ENCODE peak calls at places on chromosomes 1 and 21, in seven cellular contexts. R is activated T-cell treated with anti-CD3 and anti-CD28 coated beads, Interleukin-2, amount 50 U/mL, for 72 hours; G is posterior cingulate gyrus; Y is H7; H is activated CD8-positive, alpha-beta memory T cell treated with anti-CD3 and anti-CD28 coated beads, Interleukin-2, amount 10 ng/mL, durations not matched to agents 7 days and 5 days; X is HT1080; S is coronary artery. I is an unnamed sample.

GRCh38 chr21:32565856-32566465 is 19.4 kb downstream of the TCP10L start:
- DNase-seq in R (no peak), G (no peak), Y (no peak), H (no peak), X (no peak), S (no peak), I (no peak)

GRCh38 chr1:110172001-110172400 is 21.7 kb downstream of the SLC6A17 start:
- DNase-seq in R (no peak), G (no peak), Y (no peak), H (no peak), X (no peak), S (no peak), I (no peak)

GRCh38 chr1:169129109-169129789 is 22.8 kb downstream of the ATP1B1 start:
- DNase-seq in R (no peak), G (no peak), Y (no peak), H (no peak), X (no peak), S (no peak), I (no peak)

GRCh38 chr1:84619383-84620093 is 45.3 kb upstream of the CTBS start:
- DNase-seq in R (peak), G (no peak), Y (no peak), H (no peak), X (peak), S (no peak), I (no peak)

GRCh38 chr1:17215545-17215890 is 10.6 kb downstream of the PADI1 start:
- DNase-seq in R (no peak), G (no peak), Y (no peak), H (no peak), X (peak), S (no peak), I (no peak)

GRCh38 chr1:17136936-17137335 is 17.7 kb upstream of the PADI2 start:
- DNase-seq in R (no peak), G (no peak), Y (no peak), H (no peak), X (no peak), S (no peak), I (no peak)

GRCh38 chr1:229557214-229557850 is 1.2 kb downstream of the ABCB10 start:
- DNase-seq in R (peak), G (no peak), Y (no peak), H (peak), X (no peak), S (no peak), I (no peak)

GRCh38 chr1:3457910-3458621 is 3.6 kb downstream of the ARHGEF16 start:
- DNase-seq in R (no peak), G (no peak), Y (no peak), H (no peak), X (no peak), S (no peak), I (no peak)

GRCh38 chr21:41961282-41961701 is 7.5 kb upstream of the C2CD2 start:
- DNase-seq in R (no peak), G (no peak), Y (peak), H (no peak), X (peak), S (no peak), I (no peak)

GRCh38 chr1:232600430-232601258 is 29.3 kb downstream of the SIPA1L2 start:
- DNase-seq in R (no peak), G (no peak), Y (peak), H (no peak), X (no peak), S (no peak), I (no peak)

GRCh38 chr1:221712198-221712684 is 29.6 kb downstream of the DUSP10 start:
- DNase-seq in R (peak), G (no peak), Y (no peak), H (peak), X (peak), S (no peak), I (no peak)

GRCh38 chr1:232766224-232766890 is 38.9 kb upstream of the MAP10 start:
- DNase-seq in R (no peak), G (no peak), Y (no peak), H (no peak), X (no peak), S (no peak), I (no peak)

GRCh38 chr1:32111789-32112188 is 3.9 kb downstream of the KPNA6 start:
- DNase-seq in R (no peak), G (no peak), Y (no peak), H (no peak), X (no peak), S (no peak), I (no peak)

GRCh38 chr1:31591425-31592093 is 15.2 kb downstream of the TINAGL1 start:
- DNase-seq in R (no peak), G (no peak), Y (no peak), H (no peak), X (peak), S (peak), I (no peak)

GRCh38 chr1:233614743-233615521 is 1.0 kb downstream of the KCNK1 start:
- DNase-seq in R (peak), G (no peak), Y (peak), H (no peak), X (no peak), S (no peak), I (peak)

GRCh38 chr1:222369991-222370910 is 177.7 kb downstream of the HHIPL2 start:
- DNase-seq in R (no peak), G (no peak), Y (no peak), H (no peak), X (peak), S (no peak), I (no peak)

GRCh38 chr1:21490774-21491482 is 18.3 kb upstream of the ALPL start:
- DNase-seq in R (peak), G (no peak), Y (peak), H (no peak), X (peak), S (no peak), I (no peak)

GRCh38 chr21:44527983-44528633 is 11.9 kb downstream of the KRTAP10-1 start:
- DNase-seq in R (no peak), G (no peak), Y (peak), H (no peak), X (no peak), S (no peak), I (peak)

GRCh38 chr1:21913258-21913657 is 23.9 kb downstream of the HSPG2 start:
- DNase-seq in R (no peak), G (no peak), Y (peak), H (no peak), X (no peak), S (no peak), I (no peak)

GRCh38 chr1:175969236-175969635 is 225.8 kb upstream of the TNR start:
- DNase-seq in R (no peak), G (no peak), Y (no peak), H (no peak), X (no peak), S (no peak), I (no peak)

GRCh38 chr21:37531402-37532042 is 164.9 kb downstream of the DYRK1A start:
- DNase-seq in R (no peak), G (no peak), Y (no peak), H (no peak), X (no peak), S (peak), I (peak)

GRCh38 chr1:245240648-245241165 is 85.9 kb downstream of the KIF26B start:
- DNase-seq in R (no peak), G (no peak), Y (no peak), H (no peak), X (no peak), S (no peak), I (peak)

GRCh38 chr1:3541465-3541864 is 69.8 kb downstream of the MEGF6 start:
- DNase-seq in R (no peak), G (no peak), Y (no peak), H (no peak), X (no peak), S (no peak), I (no peak)

GRCh38 chr1:168585191-168585590 is 8.8 kb downstream of the XCL1 start:
- DNase-seq in R (no peak), G (no peak), Y (no peak), H (no peak), X (peak), S (no peak), I (no peak)

GRCh38 chr1:232602622-232603021 is 27.3 kb downstream of the SIPA1L2 start:
- DNase-seq in R (no peak), G (no peak), Y (no peak), H (no peak), X (no peak), S (no peak), I (no peak)

GRCh38 chr1:212721388-212722247 is 22.0 kb upstream of the BATF3 start:
- DNase-seq in R (peak), G (no peak), Y (no peak), H (peak), X (peak), S (no peak), I (no peak)

GRCh38 chr21:45347712-45348477 is 57.1 kb upstream of the COL18A1 start:
- DNase-seq in R (no peak), G (no peak), Y (peak), H (no peak), X (no peak), S (no peak), I (peak)

GRCh38 chr1:232014941-232015340 is 388.4 kb downstream of the DISC1 start:
- DNase-seq in R (no peak), G (no peak), Y (no peak), H (no peak), X (no peak), S (no peak), I (no peak)

GRCh38 chr21:36200089-36200561 is 43.5 kb downstream of the DOP1B start:
- DNase-seq in R (no peak), G (no peak), Y (no peak), H (no peak), X (no peak), S (no peak), I (no peak)

GRCh38 chr1:192826791-192827477 is 18.1 kb downstream of the RGS2 start:
- DNase-seq in R (no peak), G (no peak), Y (no peak), H (no peak), X (peak), S (no peak), I (no peak)

GRCh38 chr1:53807916-53808315 is 30.2 kb downstream of the NDC1 start:
- DNase-seq in R (no peak), G (no peak), Y (no peak), H (no peak), X (no peak), S (no peak), I (no peak)

GRCh38 chr1:227948493-227949260 is 945 bp upstream of the WNT9A start:
- DNase-seq in R (no peak), G (no peak), Y (peak), H (peak), X (no peak), S (peak), I (no peak)

I was measured in left cardiac atrium.